ENCODE peak calls at places on chromosomes 6 and 20, in ten cellular contexts. One of them, this sample, is unnamed.
A peak's percentile ranks its signal among the peaks of the same experiment; 100 is the strongest.

GRCh38 chr20:4875578-4876067 is 125.7 kb downstream of the SLC23A2 start:
- DNase-seq in HCT116: no peak
- DNase-seq in AG04450: no peak
- DNase-seq in astrocyte: no peak
- DNase-seq in GM12864: peak; percentile 34
- DNase-seq in tibial nerve: no peak
- DNase-seq in astrocyte of the spinal cord: no peak
- DNase-seq in hepatocyte: no peak
- DNase-seq in CD8-positive, alpha-beta T cell: no peak
- DNase-seq in cardiac muscle cell: peak; percentile 8
- DNase-seq in this sample: peak; percentile 79

GRCh38 chr6:56866917-56867522 is 87.9 kb upstream of the BEND6 start:
- DNase-seq in astrocyte of the spinal cord: peak; percentile 41
- DNase-seq in cardiac muscle cell: no peak
- DNase-seq in HCT116: no peak
- DNase-seq in AG04450: no peak
- DNase-seq in GM12864: no peak
- DNase-seq in CD8-positive, alpha-beta T cell: no peak
- DNase-seq in astrocyte: no peak
- DNase-seq in hepatocyte: no peak
- DNase-seq in tibial nerve: no peak
- DNase-seq in this sample: no peak

GRCh38 chr6:109807881-109808280 is 116.8 kb downstream of the FIG4 start:
- DNase-seq in tibial nerve: no peak
- DNase-seq in GM12864: no peak
- DNase-seq in AG04450: no peak
- DNase-seq in HCT116: no peak
- DNase-seq in astrocyte: no peak
- DNase-seq in hepatocyte: no peak
- DNase-seq in astrocyte of the spinal cord: no peak
- DNase-seq in CD8-positive, alpha-beta T cell: no peak
- DNase-seq in cardiac muscle cell: no peak
- DNase-seq in this sample: no peak

GRCh38 chr6:10404799-10405524 is 9.9 kb downstream of the TFAP2A start:
- DNase-seq in tibial nerve: no peak
- DNase-seq in AG04450: no peak
- DNase-seq in CD8-positive, alpha-beta T cell: no peak
- DNase-seq in HCT116: no peak
- DNase-seq in astrocyte: no peak
- DNase-seq in cardiac muscle cell: no peak
- DNase-seq in hepatocyte: no peak
- DNase-seq in GM12864: no peak
- DNase-seq in astrocyte of the spinal cord: no peak
- DNase-seq in this sample: peak; percentile 37

GRCh38 chr6:167795874-167796667 is 30.6 kb upstream of the AFDN start:
- DNase-seq in CD8-positive, alpha-beta T cell: no peak
- DNase-seq in hepatocyte: no peak
- DNase-seq in GM12864: no peak
- DNase-seq in astrocyte: no peak
- DNase-seq in cardiac muscle cell: no peak
- DNase-seq in tibial nerve: no peak
- DNase-seq in astrocyte of the spinal cord: no peak
- DNase-seq in HCT116: no peak
- DNase-seq in AG04450: no peak
- DNase-seq in this sample: no peak

GRCh38 chr6:1418471-1419191 is 29.3 kb downstream of the FOXF2 start:
- DNase-seq in hepatocyte: no peak
- DNase-seq in tibial nerve: no peak
- DNase-seq in AG04450: no peak
- DNase-seq in HCT116: no peak
- DNase-seq in CD8-positive, alpha-beta T cell: no peak
- DNase-seq in astrocyte of the spinal cord: no peak
- DNase-seq in astrocyte: no peak
- DNase-seq in GM12864: no peak
- DNase-seq in cardiac muscle cell: no peak
- DNase-seq in this sample: no peak

GRCh38 chr20:48703511-48704219 is 124.1 kb downstream of the PREX1 start:
- DNase-seq in astrocyte of the spinal cord: no peak
- DNase-seq in GM12864: no peak
- DNase-seq in HCT116: no peak
- DNase-seq in astrocyte: no peak
- DNase-seq in AG04450: no peak
- DNase-seq in CD8-positive, alpha-beta T cell: no peak
- DNase-seq in tibial nerve: no peak
- DNase-seq in cardiac muscle cell: no peak
- DNase-seq in hepatocyte: no peak
- DNase-seq in this sample: no peak

GRCh38 chr20:60117040-60117439 is 158.8 kb downstream of the CDH26 start:
- DNase-seq in GM12864: no peak
- DNase-seq in AG04450: no peak
- DNase-seq in hepatocyte: no peak
- DNase-seq in astrocyte: no peak
- DNase-seq in tibial nerve: no peak
- DNase-seq in astrocyte of the spinal cord: no peak
- DNase-seq in CD8-positive, alpha-beta T cell: no peak
- DNase-seq in cardiac muscle cell: peak; percentile 31
- DNase-seq in HCT116: no peak
- DNase-seq in this sample: no peak

GRCh38 chr6:19052219-19052618 is 665.1 kb downstream of the RNF144B start:
- DNase-seq in astrocyte: peak; percentile 66
- DNase-seq in AG04450: no peak
- DNase-seq in CD8-positive, alpha-beta T cell: no peak
- DNase-seq in astrocyte of the spinal cord: peak; percentile 44
- DNase-seq in hepatocyte: no peak
- DNase-seq in tibial nerve: no peak
- DNase-seq in HCT116: no peak
- DNase-seq in cardiac muscle cell: no peak
- DNase-seq in GM12864: no peak
- DNase-seq in this sample: no peak

GRCh38 chr6:169328112-169328801 is 74.6 kb upstream of the THBS2 start:
- DNase-seq in astrocyte: peak; percentile 78
- DNase-seq in CD8-positive, alpha-beta T cell: no peak
- DNase-seq in HCT116: no peak
- DNase-seq in tibial nerve: no peak
- DNase-seq in GM12864: no peak
- DNase-seq in cardiac muscle cell: no peak
- DNase-seq in astrocyte of the spinal cord: peak; percentile 72
- DNase-seq in AG04450: peak; percentile 61
- DNase-seq in hepatocyte: peak; percentile 44
- DNase-seq in this sample: no peak

GRCh38 chr6:52523363-52524207 is 53.3 kb downstream of the TRAM2 start:
- DNase-seq in AG04450: no peak
- DNase-seq in GM12864: no peak
- DNase-seq in hepatocyte: no peak
- DNase-seq in astrocyte of the spinal cord: no peak
- DNase-seq in astrocyte: no peak
- DNase-seq in cardiac muscle cell: no peak
- DNase-seq in HCT116: no peak
- DNase-seq in tibial nerve: no peak
- DNase-seq in CD8-positive, alpha-beta T cell: no peak
- DNase-seq in this sample: no peak

GRCh38 chr6:52527436-52527835 is 49.4 kb downstream of the TRAM2 start:
- DNase-seq in tibial nerve: no peak
- DNase-seq in GM12864: no peak
- DNase-seq in HCT116: no peak
- DNase-seq in astrocyte of the spinal cord: no peak
- DNase-seq in hepatocyte: no peak
- DNase-seq in cardiac muscle cell: no peak
- DNase-seq in CD8-positive, alpha-beta T cell: no peak
- DNase-seq in astrocyte: no peak
- DNase-seq in AG04450: no peak
- DNase-seq in this sample: no peak

GRCh38 chr6:52529311-52529710 is 47.5 kb downstream of the TRAM2 start:
- DNase-seq in CD8-positive, alpha-beta T cell: no peak
- DNase-seq in AG04450: no peak
- DNase-seq in cardiac muscle cell: no peak
- DNase-seq in astrocyte: no peak
- DNase-seq in HCT116: no peak
- DNase-seq in hepatocyte: no peak
- DNase-seq in GM12864: no peak
- DNase-seq in astrocyte of the spinal cord: no peak
- DNase-seq in tibial nerve: no peak
- DNase-seq in this sample: peak; percentile 49

GRCh38 chr6:52524921-52525320 is 51.9 kb downstream of the TRAM2 start:
- DNase-seq in cardiac muscle cell: no peak
- DNase-seq in GM12864: no peak
- DNase-seq in tibial nerve: no peak
- DNase-seq in hepatocyte: no peak
- DNase-seq in HCT116: no peak
- DNase-seq in astrocyte: no peak
- DNase-seq in AG04450: no peak
- DNase-seq in astrocyte of the spinal cord: no peak
- DNase-seq in CD8-positive, alpha-beta T cell: no peak
- DNase-seq in this sample: no peak

GRCh38 chr6:52526634-52527033 is 50.2 kb downstream of the TRAM2 start:
- DNase-seq in cardiac muscle cell: no peak
- DNase-seq in astrocyte of the spinal cord: no peak
- DNase-seq in CD8-positive, alpha-beta T cell: no peak
- DNase-seq in AG04450: no peak
- DNase-seq in GM12864: no peak
- DNase-seq in tibial nerve: no peak
- DNase-seq in HCT116: no peak
- DNase-seq in astrocyte: peak; percentile 54
- DNase-seq in hepatocyte: no peak
- DNase-seq in this sample: no peak
- TF ChIP-seq CTCF in cardiac muscle cell: no peak
- TF ChIP-seq CTCF in astrocyte of the spinal cord: no peak
- TF ChIP-seq CTCF in CD8-positive, alpha-beta T cell: no peak
- TF ChIP-seq CTCF in AG04450: no peak
- TF ChIP-seq CTCF in GM12864: no peak
- TF ChIP-seq CTCF in tibial nerve: no peak
- TF ChIP-seq CTCF in HCT116: no peak
- TF ChIP-seq CTCF in astrocyte: no peak
- TF ChIP-seq CTCF in hepatocyte: no peak
- TF ChIP-seq CTCF in this sample: no peak

DNA sequence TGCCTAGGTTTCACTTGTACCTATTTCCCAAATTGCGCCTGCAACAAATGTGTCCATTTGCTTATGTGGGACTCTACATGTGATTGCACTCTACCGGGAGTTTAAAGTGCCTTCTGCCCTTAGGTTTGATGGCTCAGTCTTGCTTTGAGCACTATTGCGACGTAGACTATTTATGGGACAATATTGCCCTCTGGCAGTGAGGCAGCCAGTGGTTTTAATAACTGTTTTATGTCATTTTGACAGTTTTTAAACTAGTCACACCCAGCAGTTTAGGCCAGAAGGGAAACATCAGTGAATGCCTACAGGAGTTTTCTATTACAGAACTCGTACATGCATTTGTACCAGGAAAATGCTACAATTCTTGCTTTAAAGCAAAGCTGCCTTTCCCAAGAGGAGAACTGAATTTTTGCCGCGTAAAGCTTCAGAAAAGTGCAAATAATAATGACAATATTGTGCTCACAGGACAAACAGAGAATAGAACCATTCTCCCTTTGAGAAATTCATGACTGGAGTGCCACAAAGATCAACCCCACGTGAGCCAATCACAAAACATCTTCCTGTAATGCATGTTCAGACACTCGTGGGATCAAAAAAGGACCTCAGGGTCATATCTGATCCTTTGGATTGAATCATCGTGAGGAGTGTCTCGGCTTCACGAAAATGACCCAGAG is 813.6 kb downstream of the KIF16B start:
- DNase-seq in GM12864: no peak
- DNase-seq in HCT116: no peak
- DNase-seq in astrocyte of the spinal cord: no peak
- DNase-seq in CD8-positive, alpha-beta T cell: no peak
- DNase-seq in hepatocyte: peak; percentile 38
- DNase-seq in astrocyte: no peak
- DNase-seq in AG04450: no peak
- DNase-seq in tibial nerve: no peak
- DNase-seq in cardiac muscle cell: peak; percentile 24
- DNase-seq in this sample: no peak
- TF ChIP-seq CTCF in GM12864: no peak
- TF ChIP-seq CTCF in HCT116: no peak
- TF ChIP-seq CTCF in astrocyte of the spinal cord: no peak
- TF ChIP-seq CTCF in CD8-positive, alpha-beta T cell: no peak
- TF ChIP-seq CTCF in hepatocyte: peak; percentile 43
- TF ChIP-seq CTCF in astrocyte: no peak
- TF ChIP-seq CTCF in AG04450: no peak
- TF ChIP-seq CTCF in tibial nerve: peak; percentile 39
- TF ChIP-seq CTCF in cardiac muscle cell: no peak
- TF ChIP-seq CTCF in this sample: no peak

DNA sequence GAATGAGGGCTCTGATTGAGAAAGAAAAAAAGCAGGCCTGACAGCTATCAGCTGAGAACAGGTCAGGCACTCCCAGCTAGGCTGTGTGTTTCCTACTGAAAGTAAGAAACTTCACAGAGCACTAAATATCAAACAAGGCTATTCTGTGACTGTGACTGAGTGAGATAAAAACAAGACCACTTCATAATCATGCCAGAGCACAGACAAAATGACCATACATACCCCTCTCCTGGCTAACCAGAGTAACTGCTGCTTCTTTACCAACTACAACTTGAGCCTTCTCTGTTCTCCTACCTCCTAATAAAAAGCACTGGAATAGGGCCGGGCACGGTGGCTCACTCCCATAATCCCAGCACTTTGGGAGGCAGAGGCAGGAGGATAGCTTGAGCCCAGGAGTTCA is 6.8 kb upstream of the BTN1A1 start:
- DNase-seq in tibial nerve: no peak
- DNase-seq in HCT116: no peak
- DNase-seq in astrocyte of the spinal cord: no peak
- DNase-seq in GM12864: no peak
- DNase-seq in astrocyte: no peak
- DNase-seq in CD8-positive, alpha-beta T cell: no peak
- DNase-seq in AG04450: no peak
- DNase-seq in cardiac muscle cell: peak; percentile 12
- DNase-seq in hepatocyte: no peak
- DNase-seq in this sample: peak; percentile 62
- TF ChIP-seq CTCF in tibial nerve: no peak
- TF ChIP-seq CTCF in HCT116: peak; percentile 6
- TF ChIP-seq CTCF in astrocyte of the spinal cord: peak; percentile 39
- TF ChIP-seq CTCF in GM12864: peak; percentile 28
- TF ChIP-seq CTCF in astrocyte: no peak
- TF ChIP-seq CTCF in CD8-positive, alpha-beta T cell: peak; percentile 31
- TF ChIP-seq CTCF in AG04450: peak; percentile 46
- TF ChIP-seq CTCF in cardiac muscle cell: peak; percentile 30
- TF ChIP-seq CTCF in hepatocyte: peak; percentile 16
- TF ChIP-seq CTCF in this sample: peak; percentile 48

DNA sequence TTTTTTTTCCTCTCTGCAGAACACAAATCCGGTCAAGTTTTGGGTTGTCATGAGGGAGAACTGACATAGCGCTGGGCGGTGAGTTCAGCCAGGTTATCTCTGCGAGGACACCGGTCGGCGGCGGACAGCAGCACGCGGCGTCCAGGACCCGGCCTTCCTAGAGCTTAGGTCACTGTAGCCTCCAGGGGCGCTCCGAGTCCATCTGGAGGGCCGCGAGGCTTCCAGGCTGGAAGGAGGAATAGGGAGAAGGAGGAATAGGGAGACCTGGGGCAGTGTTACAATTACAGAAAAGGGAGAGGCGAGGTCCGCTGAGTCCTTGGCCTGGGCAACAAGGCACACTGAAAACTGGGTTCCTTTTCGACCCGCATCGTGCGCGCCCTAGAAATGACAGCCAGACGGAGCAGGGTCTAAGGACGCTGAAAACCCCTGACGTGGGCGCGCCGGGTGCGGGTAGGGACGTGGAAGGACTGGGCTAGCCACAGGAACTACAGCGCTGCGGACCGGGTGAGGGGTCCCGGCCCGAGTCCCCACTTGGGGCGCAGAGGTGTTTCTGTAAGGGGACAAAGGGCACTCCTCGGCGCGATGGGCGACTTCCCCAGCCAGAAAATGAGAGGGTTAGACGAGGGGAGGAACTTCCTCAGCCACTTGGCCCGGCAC is 536 bp upstream of the FNDC1 start:
- DNase-seq in tibial nerve: peak; percentile 24
- DNase-seq in HCT116: no peak
- DNase-seq in astrocyte of the spinal cord: peak; percentile 31
- DNase-seq in cardiac muscle cell: peak; percentile 85
- DNase-seq in hepatocyte: peak; percentile 83
- DNase-seq in astrocyte: peak; percentile 36
- DNase-seq in AG04450: no peak
- DNase-seq in GM12864: no peak
- DNase-seq in CD8-positive, alpha-beta T cell: no peak
- DNase-seq in this sample: no peak
- TF ChIP-seq CTCF in tibial nerve: no peak
- TF ChIP-seq CTCF in HCT116: no peak
- TF ChIP-seq CTCF in astrocyte of the spinal cord: peak; percentile 46
- TF ChIP-seq CTCF in cardiac muscle cell: peak; percentile 58
- TF ChIP-seq CTCF in hepatocyte: peak; percentile 33
- TF ChIP-seq CTCF in astrocyte: peak; percentile 26
- TF ChIP-seq CTCF in AG04450: peak; percentile 51
- TF ChIP-seq CTCF in GM12864: peak; percentile 13
- TF ChIP-seq CTCF in CD8-positive, alpha-beta T cell: no peak
- TF ChIP-seq CTCF in this sample: no peak

This sample was measured in GM12865.